ENCODE peak calls at places on chromosomes 11 and 22, in five cellular contexts. One of them, this sample, is unnamed.

GRCh38 chr11:121473064-121473777 is 20.5 kb upstream of the SORL1-AS1 start:
- DNase-seq in left lung: no peak
- DNase-seq in activated naive CD4-positive, alpha-beta T cell: no peak
- DNase-seq in cardiac fibroblast: peak; percentile 9
- DNase-seq in stimulated activated CD4-positive, alpha-beta T cell treated with anti-CD3 and anti-CD28 coated beads, Interleukin-1b, Interleukin-23, amount 100 ng/mL, for 1 hour: no peak
- DNase-seq in this sample: no peak

GRCh38 chr22:38873469-38874411 is 1.7 kb upstream of the CBX6 start:
- DNase-seq in left lung: no peak
- DNase-seq in activated naive CD4-positive, alpha-beta T cell: no peak
- DNase-seq in cardiac fibroblast: no peak
- DNase-seq in stimulated activated CD4-positive, alpha-beta T cell treated with anti-CD3 and anti-CD28 coated beads, Interleukin-1b, Interleukin-23, amount 100 ng/mL, for 1 hour: peak; percentile 34
- DNase-seq in this sample: no peak

GRCh38 chr22:17213976-17214375 is 5.3 kb downstream of the ADA2 start:
- DNase-seq in left lung: peak; percentile 67
- DNase-seq in activated naive CD4-positive, alpha-beta T cell: no peak
- DNase-seq in cardiac fibroblast: peak; percentile 60
- DNase-seq in stimulated activated CD4-positive, alpha-beta T cell treated with anti-CD3 and anti-CD28 coated beads, Interleukin-1b, Interleukin-23, amount 100 ng/mL, for 1 hour: peak; percentile 24
- DNase-seq in this sample: no peak

GRCh38 chr11:109096266-109096665 is 325.7 kb upstream of the C11orf87 start:
- DNase-seq in left lung: no peak
- DNase-seq in activated naive CD4-positive, alpha-beta T cell: no peak
- DNase-seq in cardiac fibroblast: no peak
- DNase-seq in stimulated activated CD4-positive, alpha-beta T cell treated with anti-CD3 and anti-CD28 coated beads, Interleukin-1b, Interleukin-23, amount 100 ng/mL, for 1 hour: no peak
- DNase-seq in this sample: no peak

GRCh38 chr11:76314741-76315090 is 66.2 kb downstream of the THAP12 start:
- DNase-seq in left lung: no peak
- DNase-seq in activated naive CD4-positive, alpha-beta T cell: no peak
- DNase-seq in cardiac fibroblast: peak; percentile 47
- DNase-seq in stimulated activated CD4-positive, alpha-beta T cell treated with anti-CD3 and anti-CD28 coated beads, Interleukin-1b, Interleukin-23, amount 100 ng/mL, for 1 hour: no peak
- DNase-seq in this sample: no peak

GRCh38 chr22:31447337-31447736 is 42.3 kb downstream of the EIF4ENIF1 start:
- DNase-seq in left lung: no peak
- DNase-seq in activated naive CD4-positive, alpha-beta T cell: no peak
- DNase-seq in cardiac fibroblast: no peak
- DNase-seq in stimulated activated CD4-positive, alpha-beta T cell treated with anti-CD3 and anti-CD28 coated beads, Interleukin-1b, Interleukin-23, amount 100 ng/mL, for 1 hour: no peak
- DNase-seq in this sample: no peak

GRCh38 chr11:13963169-13963948 is 836 bp downstream of the SPON1 start:
- DNase-seq in left lung: peak; percentile 78
- DNase-seq in activated naive CD4-positive, alpha-beta T cell: no peak
- DNase-seq in cardiac fibroblast: no peak
- DNase-seq in stimulated activated CD4-positive, alpha-beta T cell treated with anti-CD3 and anti-CD28 coated beads, Interleukin-1b, Interleukin-23, amount 100 ng/mL, for 1 hour: no peak
- DNase-seq in this sample: no peak

GRCh38 chr11:22466809-22467208 is 128.6 kb downstream of the SLC17A6 start:
- DNase-seq in left lung: no peak
- DNase-seq in activated naive CD4-positive, alpha-beta T cell: no peak
- DNase-seq in cardiac fibroblast: peak; percentile 86
- DNase-seq in stimulated activated CD4-positive, alpha-beta T cell treated with anti-CD3 and anti-CD28 coated beads, Interleukin-1b, Interleukin-23, amount 100 ng/mL, for 1 hour: no peak
- DNase-seq in this sample: no peak

GRCh38 chr11:10918275-10918674 is 60.4 kb upstream of the ZBED5 start:
- DNase-seq in left lung: no peak
- DNase-seq in activated naive CD4-positive, alpha-beta T cell: no peak
- DNase-seq in cardiac fibroblast: no peak
- DNase-seq in stimulated activated CD4-positive, alpha-beta T cell treated with anti-CD3 and anti-CD28 coated beads, Interleukin-1b, Interleukin-23, amount 100 ng/mL, for 1 hour: no peak
- DNase-seq in this sample: no peak

GRCh38 chr11:64289011-64289564 is 2.0 kb upstream of the KCNK4 start:
- DNase-seq in left lung: no peak
- DNase-seq in activated naive CD4-positive, alpha-beta T cell: no peak
- DNase-seq in cardiac fibroblast: no peak
- DNase-seq in stimulated activated CD4-positive, alpha-beta T cell treated with anti-CD3 and anti-CD28 coated beads, Interleukin-1b, Interleukin-23, amount 100 ng/mL, for 1 hour: no peak
- DNase-seq in this sample: no peak

GRCh38 chr11:67006029-67006884 is 16.7 kb upstream of the SYT12 start:
- DNase-seq in left lung: no peak
- DNase-seq in activated naive CD4-positive, alpha-beta T cell: no peak
- DNase-seq in cardiac fibroblast: peak; percentile 37
- DNase-seq in stimulated activated CD4-positive, alpha-beta T cell treated with anti-CD3 and anti-CD28 coated beads, Interleukin-1b, Interleukin-23, amount 100 ng/mL, for 1 hour: no peak
- DNase-seq in this sample: no peak

GRCh38 chr22:17152340-17152739 is 6.7 kb downstream of the HDHD5 start:
- DNase-seq in left lung: no peak
- DNase-seq in activated naive CD4-positive, alpha-beta T cell: no peak
- DNase-seq in cardiac fibroblast: no peak
- DNase-seq in stimulated activated CD4-positive, alpha-beta T cell treated with anti-CD3 and anti-CD28 coated beads, Interleukin-1b, Interleukin-23, amount 100 ng/mL, for 1 hour: no peak
- DNase-seq in this sample: no peak

GRCh38 chr11:10441652-10442503 is 13.2 kb upstream of the AMPD3 start:
- DNase-seq in left lung: no peak
- DNase-seq in activated naive CD4-positive, alpha-beta T cell: no peak
- DNase-seq in cardiac fibroblast: no peak
- DNase-seq in stimulated activated CD4-positive, alpha-beta T cell treated with anti-CD3 and anti-CD28 coated beads, Interleukin-1b, Interleukin-23, amount 100 ng/mL, for 1 hour: no peak
- DNase-seq in this sample: no peak

GRCh38 chr22:19554834-19555404 is 30.7 kb upstream of the CLDN5 start:
- DNase-seq in left lung: no peak
- DNase-seq in activated naive CD4-positive, alpha-beta T cell: no peak
- DNase-seq in cardiac fibroblast: peak; percentile 29
- DNase-seq in stimulated activated CD4-positive, alpha-beta T cell treated with anti-CD3 and anti-CD28 coated beads, Interleukin-1b, Interleukin-23, amount 100 ng/mL, for 1 hour: no peak
- DNase-seq in this sample: no peak

GRCh38 chr11:129143335-129143734 is 48.8 kb downstream of the ARHGAP32 start:
- DNase-seq in left lung: peak; percentile 82
- DNase-seq in activated naive CD4-positive, alpha-beta T cell: no peak
- DNase-seq in cardiac fibroblast: peak; percentile 100
- DNase-seq in stimulated activated CD4-positive, alpha-beta T cell treated with anti-CD3 and anti-CD28 coated beads, Interleukin-1b, Interleukin-23, amount 100 ng/mL, for 1 hour: no peak
- DNase-seq in this sample: no peak

GRCh38 chr11:119478711-119479285 is 55.8 kb upstream of the THY1 start:
- DNase-seq in left lung: no peak
- DNase-seq in activated naive CD4-positive, alpha-beta T cell: no peak
- DNase-seq in cardiac fibroblast: no peak
- DNase-seq in stimulated activated CD4-positive, alpha-beta T cell treated with anti-CD3 and anti-CD28 coated beads, Interleukin-1b, Interleukin-23, amount 100 ng/mL, for 1 hour: no peak
- DNase-seq in this sample: no peak

GRCh38 chr22:26325641-26326040 is 103.4 kb upstream of the ASPHD2 start:
- DNase-seq in left lung: no peak
- DNase-seq in activated naive CD4-positive, alpha-beta T cell: no peak
- DNase-seq in cardiac fibroblast: no peak
- DNase-seq in stimulated activated CD4-positive, alpha-beta T cell treated with anti-CD3 and anti-CD28 coated beads, Interleukin-1b, Interleukin-23, amount 100 ng/mL, for 1 hour: no peak
- DNase-seq in this sample: no peak

GRCh38 chr22:49408102-49408836 is 419.4 kb downstream of the BRD1 start:
- DNase-seq in left lung: no peak
- DNase-seq in activated naive CD4-positive, alpha-beta T cell: no peak
- DNase-seq in cardiac fibroblast: no peak
- DNase-seq in stimulated activated CD4-positive, alpha-beta T cell treated with anti-CD3 and anti-CD28 coated beads, Interleukin-1b, Interleukin-23, amount 100 ng/mL, for 1 hour: no peak
- DNase-seq in this sample: no peak

GRCh38 chr11:9276571-9276970 is 11.4 kb upstream of the DENND5A start:
- DNase-seq in left lung: no peak
- DNase-seq in activated naive CD4-positive, alpha-beta T cell: no peak
- DNase-seq in cardiac fibroblast: no peak
- DNase-seq in stimulated activated CD4-positive, alpha-beta T cell treated with anti-CD3 and anti-CD28 coated beads, Interleukin-1b, Interleukin-23, amount 100 ng/mL, for 1 hour: no peak
- DNase-seq in this sample: no peak

GRCh38 chr11:12053606-12054361 is 45.4 kb upstream of the DKK3 start:
- DNase-seq in left lung: no peak
- DNase-seq in activated naive CD4-positive, alpha-beta T cell: no peak
- DNase-seq in cardiac fibroblast: peak; percentile 91
- DNase-seq in stimulated activated CD4-positive, alpha-beta T cell treated with anti-CD3 and anti-CD28 coated beads, Interleukin-1b, Interleukin-23, amount 100 ng/mL, for 1 hour: no peak
- DNase-seq in this sample: no peak

GRCh38 chr22:46473896-46474557 is 63.4 kb downstream of the CELSR1 start:
- DNase-seq in left lung: peak; percentile 47
- DNase-seq in activated naive CD4-positive, alpha-beta T cell: no peak
- DNase-seq in cardiac fibroblast: no peak
- DNase-seq in stimulated activated CD4-positive, alpha-beta T cell treated with anti-CD3 and anti-CD28 coated beads, Interleukin-1b, Interleukin-23, amount 100 ng/mL, for 1 hour: no peak
- DNase-seq in this sample: no peak

GRCh38 chr11:130162733-130163132 is 3.2 kb downstream of the ST14 start:
- DNase-seq in left lung: peak; percentile 73
- DNase-seq in activated naive CD4-positive, alpha-beta T cell: no peak
- DNase-seq in cardiac fibroblast: no peak
- DNase-seq in stimulated activated CD4-positive, alpha-beta T cell treated with anti-CD3 and anti-CD28 coated beads, Interleukin-1b, Interleukin-23, amount 100 ng/mL, for 1 hour: no peak
- DNase-seq in this sample: no peak